ENCODE peak calls at places on chromosomes 12 and 14, in nine cellular contexts. One of them, this sample, is unnamed.
A peak's percentile ranks its signal among the peaks of the same experiment; 100 is the strongest.

GRCh38 chr12:29783773-29784666 is at the start of gene TMTC1:
- DNase-seq in endothelial cell: peak; percentile 76
- DNase-seq in lung: peak; percentile 41
- DNase-seq in pancreas: peak; percentile 61
- DNase-seq in naive B cell: no peak
- DNase-seq in left ventricle myocardium inferior: peak; percentile 90
- DNase-seq in aorta: peak; percentile 95
- DNase-seq in activated CD8-positive, alpha-beta memory T cell treated with anti-CD3 and anti-CD28 coated beads for 4 hours: no peak
- DNase-seq in GM12864: no peak
- DNase-seq in this sample: no peak

GRCh38 chr12:39275846-39276245 is 167.1 kb downstream of the KIF21A start:
- DNase-seq in endothelial cell: no peak
- DNase-seq in lung: no peak
- DNase-seq in pancreas: no peak
- DNase-seq in naive B cell: no peak
- DNase-seq in left ventricle myocardium inferior: no peak
- DNase-seq in aorta: no peak
- DNase-seq in activated CD8-positive, alpha-beta memory T cell treated with anti-CD3 and anti-CD28 coated beads for 4 hours: no peak
- DNase-seq in GM12864: no peak
- DNase-seq in this sample: no peak

GRCh38 chr14:72254202-72254939 is 322.1 kb downstream of the RGS6 start:
- DNase-seq in endothelial cell: no peak
- DNase-seq in lung: no peak
- DNase-seq in pancreas: no peak
- DNase-seq in naive B cell: no peak
- DNase-seq in left ventricle myocardium inferior: no peak
- DNase-seq in aorta: no peak
- DNase-seq in activated CD8-positive, alpha-beta memory T cell treated with anti-CD3 and anti-CD28 coated beads for 4 hours: no peak
- DNase-seq in GM12864: no peak
- DNase-seq in this sample: no peak

GRCh38 chr14:71206766-71207371 is 299.6 kb downstream of the PCNX1 start:
- DNase-seq in endothelial cell: no peak
- DNase-seq in lung: no peak
- DNase-seq in pancreas: peak; percentile 35
- DNase-seq in naive B cell: no peak
- DNase-seq in left ventricle myocardium inferior: peak; percentile 55
- DNase-seq in aorta: peak; percentile 92
- DNase-seq in activated CD8-positive, alpha-beta memory T cell treated with anti-CD3 and anti-CD28 coated beads for 4 hours: no peak
- DNase-seq in GM12864: no peak
- DNase-seq in this sample: no peak

GRCh38 chr12:103880299-103881142 is 39.5 kb upstream of the NT5DC3 start:
- DNase-seq in endothelial cell: peak; percentile 30
- DNase-seq in lung: no peak
- DNase-seq in pancreas: no peak
- DNase-seq in naive B cell: no peak
- DNase-seq in left ventricle myocardium inferior: no peak
- DNase-seq in aorta: no peak
- DNase-seq in activated CD8-positive, alpha-beta memory T cell treated with anti-CD3 and anti-CD28 coated beads for 4 hours: no peak
- DNase-seq in GM12864: peak; percentile 31
- DNase-seq in this sample: no peak

GRCh38 chr12:113302925-113303640 is 31.8 kb downstream of the SLC8B1 start:
- DNase-seq in endothelial cell: no peak
- DNase-seq in lung: no peak
- DNase-seq in pancreas: no peak
- DNase-seq in naive B cell: peak; percentile 40
- DNase-seq in left ventricle myocardium inferior: no peak
- DNase-seq in aorta: no peak
- DNase-seq in activated CD8-positive, alpha-beta memory T cell treated with anti-CD3 and anti-CD28 coated beads for 4 hours: no peak
- DNase-seq in GM12864: no peak
- DNase-seq in this sample: peak; percentile 36

GRCh38 chr12:6367065-6367968 is 8.0 kb downstream of the SCNN1A start:
- DNase-seq in endothelial cell: no peak
- DNase-seq in lung: no peak
- DNase-seq in pancreas: no peak
- DNase-seq in naive B cell: peak; percentile 33
- DNase-seq in left ventricle myocardium inferior: no peak
- DNase-seq in aorta: peak; percentile 56
- DNase-seq in activated CD8-positive, alpha-beta memory T cell treated with anti-CD3 and anti-CD28 coated beads for 4 hours: no peak
- DNase-seq in GM12864: peak; percentile 59
- DNase-seq in this sample: no peak

GRCh38 chr12:52760623-52761022 is 16.5 kb downstream of the KRT76 start:
- DNase-seq in endothelial cell: no peak
- DNase-seq in lung: no peak
- DNase-seq in pancreas: no peak
- DNase-seq in naive B cell: no peak
- DNase-seq in left ventricle myocardium inferior: no peak
- DNase-seq in aorta: no peak
- DNase-seq in activated CD8-positive, alpha-beta memory T cell treated with anti-CD3 and anti-CD28 coated beads for 4 hours: no peak
- DNase-seq in GM12864: no peak
- DNase-seq in this sample: no peak

GRCh38 chr12:55743131-55743921 is 404 bp downstream of the GDF11 start:
- DNase-seq in endothelial cell: peak; percentile 67
- DNase-seq in lung: no peak
- DNase-seq in pancreas: peak; percentile 64
- DNase-seq in naive B cell: peak; percentile 47
- DNase-seq in left ventricle myocardium inferior: peak; percentile 45
- DNase-seq in aorta: peak; percentile 87
- DNase-seq in activated CD8-positive, alpha-beta memory T cell treated with anti-CD3 and anti-CD28 coated beads for 4 hours: peak; percentile 36
- DNase-seq in GM12864: no peak
- DNase-seq in this sample: peak; percentile 46

GRCh38 chr14:55245657-55246268 is 25.5 kb upstream of the FBXO34 start:
- DNase-seq in endothelial cell: peak; percentile 34
- DNase-seq in lung: no peak
- DNase-seq in pancreas: no peak
- DNase-seq in naive B cell: peak; percentile 18
- DNase-seq in left ventricle myocardium inferior: no peak
- DNase-seq in aorta: no peak
- DNase-seq in activated CD8-positive, alpha-beta memory T cell treated with anti-CD3 and anti-CD28 coated beads for 4 hours: peak; percentile 6
- DNase-seq in GM12864: no peak
- DNase-seq in this sample: no peak

GRCh38 chr12:110563702-110564470 is 19.2 kb downstream of the PPTC7 start:
- DNase-seq in endothelial cell: no peak
- DNase-seq in lung: no peak
- DNase-seq in pancreas: no peak
- DNase-seq in naive B cell: no peak
- DNase-seq in left ventricle myocardium inferior: no peak
- DNase-seq in aorta: no peak
- DNase-seq in activated CD8-positive, alpha-beta memory T cell treated with anti-CD3 and anti-CD28 coated beads for 4 hours: no peak
- DNase-seq in GM12864: no peak
- DNase-seq in this sample: no peak

GRCh38 chr12:67433393-67434175 is 164.4 kb downstream of the CAND1 start:
- DNase-seq in endothelial cell: no peak
- DNase-seq in lung: no peak
- DNase-seq in pancreas: no peak
- DNase-seq in naive B cell: peak; percentile 25
- DNase-seq in left ventricle myocardium inferior: no peak
- DNase-seq in aorta: no peak
- DNase-seq in activated CD8-positive, alpha-beta memory T cell treated with anti-CD3 and anti-CD28 coated beads for 4 hours: no peak
- DNase-seq in GM12864: no peak
- DNase-seq in this sample: no peak

GRCh38 chr12:131489718-131490117 is 221.2 kb upstream of the SFSWAP start:
- DNase-seq in endothelial cell: no peak
- DNase-seq in lung: no peak
- DNase-seq in pancreas: no peak
- DNase-seq in naive B cell: no peak
- DNase-seq in left ventricle myocardium inferior: no peak
- DNase-seq in aorta: no peak
- DNase-seq in activated CD8-positive, alpha-beta memory T cell treated with anti-CD3 and anti-CD28 coated beads for 4 hours: no peak
- DNase-seq in GM12864: no peak
- DNase-seq in this sample: no peak

GRCh38 chr14:69650948-69651369 is 39.6 kb downstream of the SUSD6 start:
- DNase-seq in endothelial cell: no peak
- DNase-seq in lung: no peak
- DNase-seq in pancreas: no peak
- DNase-seq in naive B cell: no peak
- DNase-seq in left ventricle myocardium inferior: no peak
- DNase-seq in aorta: no peak
- DNase-seq in activated CD8-positive, alpha-beta memory T cell treated with anti-CD3 and anti-CD28 coated beads for 4 hours: no peak
- DNase-seq in GM12864: no peak
- DNase-seq in this sample: no peak

GRCh38 chr12:89350661-89351488 is 1.4 kb downstream of the DUSP6 start:
- DNase-seq in endothelial cell: no peak
- DNase-seq in lung: no peak
- DNase-seq in pancreas: no peak
- DNase-seq in naive B cell: peak; percentile 42
- DNase-seq in left ventricle myocardium inferior: peak; percentile 36
- DNase-seq in aorta: peak; percentile 74
- DNase-seq in activated CD8-positive, alpha-beta memory T cell treated with anti-CD3 and anti-CD28 coated beads for 4 hours: no peak
- DNase-seq in GM12864: no peak
- DNase-seq in this sample: no peak

GRCh38 chr14:104421401-104421821 is 158.2 kb upstream of the C14orf180 start:
- DNase-seq in endothelial cell: no peak
- DNase-seq in lung: no peak
- DNase-seq in pancreas: no peak
- DNase-seq in naive B cell: no peak
- DNase-seq in left ventricle myocardium inferior: no peak
- DNase-seq in aorta: peak; percentile 55
- DNase-seq in activated CD8-positive, alpha-beta memory T cell treated with anti-CD3 and anti-CD28 coated beads for 4 hours: no peak
- DNase-seq in GM12864: no peak
- DNase-seq in this sample: no peak

GRCh38 chr14:89435527-89436273 is 18.7 kb upstream of the FOXN3 start:
- DNase-seq in endothelial cell: no peak
- DNase-seq in lung: no peak
- DNase-seq in pancreas: no peak
- DNase-seq in naive B cell: no peak
- DNase-seq in left ventricle myocardium inferior: no peak
- DNase-seq in aorta: no peak
- DNase-seq in activated CD8-positive, alpha-beta memory T cell treated with anti-CD3 and anti-CD28 coated beads for 4 hours: no peak
- DNase-seq in GM12864: no peak
- DNase-seq in this sample: no peak

GRCh38 chr12:56230449-56231183 is 765 bp downstream of the SLC39A5 start:
- DNase-seq in endothelial cell: no peak
- DNase-seq in lung: no peak
- DNase-seq in pancreas: peak; percentile 94
- DNase-seq in naive B cell: no peak
- DNase-seq in left ventricle myocardium inferior: no peak
- DNase-seq in aorta: no peak
- DNase-seq in activated CD8-positive, alpha-beta memory T cell treated with anti-CD3 and anti-CD28 coated beads for 4 hours: no peak
- DNase-seq in GM12864: no peak
- DNase-seq in this sample: no peak

GRCh38 chr12:99759467-99759866 is 111.9 kb downstream of the GARIN6 start:
- DNase-seq in endothelial cell: no peak
- DNase-seq in lung: no peak
- DNase-seq in pancreas: no peak
- DNase-seq in naive B cell: no peak
- DNase-seq in left ventricle myocardium inferior: no peak
- DNase-seq in aorta: no peak
- DNase-seq in activated CD8-positive, alpha-beta memory T cell treated with anti-CD3 and anti-CD28 coated beads for 4 hours: no peak
- DNase-seq in GM12864: no peak
- DNase-seq in this sample: no peak

GRCh38 chr14:90454041-90455000 is 57.5 kb downstream of the CALM1 start:
- DNase-seq in endothelial cell: peak; percentile 84
- DNase-seq in lung: peak; percentile 59
- DNase-seq in pancreas: peak; percentile 88
- DNase-seq in naive B cell: no peak
- DNase-seq in left ventricle myocardium inferior: peak; percentile 82
- DNase-seq in aorta: peak; percentile 88
- DNase-seq in activated CD8-positive, alpha-beta memory T cell treated with anti-CD3 and anti-CD28 coated beads for 4 hours: no peak
- DNase-seq in GM12864: no peak
- DNase-seq in this sample: no peak

GRCh38 chr14:37203423-37203822 is 5.7 kb downstream of the MIPOL1 start:
- DNase-seq in endothelial cell: no peak
- DNase-seq in lung: no peak
- DNase-seq in pancreas: no peak
- DNase-seq in naive B cell: no peak
- DNase-seq in left ventricle myocardium inferior: no peak
- DNase-seq in aorta: no peak
- DNase-seq in activated CD8-positive, alpha-beta memory T cell treated with anti-CD3 and anti-CD28 coated beads for 4 hours: no peak
- DNase-seq in GM12864: no peak
- DNase-seq in this sample: no peak

GRCh38 chr14:41606249-41607118 is at the start of gene LRFN5:
- DNase-seq in endothelial cell: peak; percentile 58
- DNase-seq in lung: peak; percentile 29
- DNase-seq in pancreas: peak; percentile 22
- DNase-seq in naive B cell: no peak
- DNase-seq in left ventricle myocardium inferior: peak; percentile 43
- DNase-seq in aorta: peak; percentile 81
- DNase-seq in activated CD8-positive, alpha-beta memory T cell treated with anti-CD3 and anti-CD28 coated beads for 4 hours: no peak
- DNase-seq in GM12864: no peak
- DNase-seq in this sample: no peak

GRCh38 chr12:125403145-125403789 is 338.0 kb downstream of the AACS start:
- DNase-seq in endothelial cell: peak; percentile 49
- DNase-seq in lung: no peak
- DNase-seq in pancreas: no peak
- DNase-seq in naive B cell: no peak
- DNase-seq in left ventricle myocardium inferior: no peak
- DNase-seq in aorta: no peak
- DNase-seq in activated CD8-positive, alpha-beta memory T cell treated with anti-CD3 and anti-CD28 coated beads for 4 hours: no peak
- DNase-seq in GM12864: no peak
- DNase-seq in this sample: peak; percentile 0

GRCh38 chr14:21940887-21941855 is 267.6 kb upstream of the OR4E1 start:
- DNase-seq in endothelial cell: peak; percentile 53
- DNase-seq in lung: no peak
- DNase-seq in pancreas: no peak
- DNase-seq in naive B cell: no peak
- DNase-seq in left ventricle myocardium inferior: no peak
- DNase-seq in aorta: no peak
- DNase-seq in activated CD8-positive, alpha-beta memory T cell treated with anti-CD3 and anti-CD28 coated beads for 4 hours: no peak
- DNase-seq in GM12864: no peak
- DNase-seq in this sample: peak; percentile 22

GRCh38 chr14:39726563-39726962 is 294.3 kb upstream of the FBXO33 start:
- DNase-seq in endothelial cell: no peak
- DNase-seq in lung: no peak
- DNase-seq in pancreas: no peak
- DNase-seq in naive B cell: no peak
- DNase-seq in left ventricle myocardium inferior: no peak
- DNase-seq in aorta: no peak
- DNase-seq in activated CD8-positive, alpha-beta memory T cell treated with anti-CD3 and anti-CD28 coated beads for 4 hours: no peak
- DNase-seq in GM12864: no peak
- DNase-seq in this sample: no peak

GRCh38 chr12:70242695-70243509 is at the start of gene CNOT2:
- DNase-seq in endothelial cell: peak; percentile 86
- DNase-seq in lung: peak; percentile 91
- DNase-seq in pancreas: peak; percentile 85
- DNase-seq in naive B cell: peak; percentile 86
- DNase-seq in left ventricle myocardium inferior: peak; percentile 92
- DNase-seq in aorta: peak; percentile 97
- DNase-seq in activated CD8-positive, alpha-beta memory T cell treated with anti-CD3 and anti-CD28 coated beads for 4 hours: peak; percentile 82
- DNase-seq in GM12864: peak; percentile 68
- DNase-seq in this sample: peak; percentile 73

This sample was measured in LNCaP clone FGC.